ENCODE peak calls at places on chromosomes 11 and 22, in seven cellular contexts. I is heart right ventricle; O is effector memory CD4-positive, alpha-beta T cell; G is CD8-positive, alpha-beta memory T cell; K is neural progenitor cell; R is esophagus squamous epithelium; Q is GM12891. W is an unnamed sample.

GRCh38 chr11:63813563-63814382 is 517 bp downstream of the SPINDOC start:
- DNase-seq in I (peak), O (peak), G (peak), K (peak), R (no peak), Q (peak), W (no peak)

GRCh38 chr11:76793834-76794291 is 10.7 kb downstream of the TSKU start:
- DNase-seq in I (no peak), O (no peak), G (no peak), K (no peak), R (no peak), Q (no peak), W (no peak)

GRCh38 chr11:116193321-116194114 is 579.3 kb downstream of the BUD13 start:
- DNase-seq in I (peak), O (no peak), G (no peak), K (peak), R (no peak), Q (no peak), W (no peak)

GRCh38 chr11:266676-267439 is 11.3 kb upstream of the NLRP6 start:
- DNase-seq in I (no peak), O (no peak), G (peak), K (no peak), R (no peak), Q (no peak), W (no peak)

GRCh38 chr22:40220316-40221054 is 42.8 kb downstream of the TNRC6B start:
- DNase-seq in I (no peak), O (no peak), G (no peak), K (no peak), R (no peak), Q (no peak), W (no peak)

GRCh38 chr11:64925536-64926449 is 1.3 kb downstream of the PPP2R5B start:
- DNase-seq in I (no peak), O (no peak), G (no peak), K (peak), R (no peak), Q (no peak), W (no peak)

GRCh38 chr11:28760676-28761390 is 652.6 kb downstream of the METTL15 start:
- DNase-seq in I (no peak), O (no peak), G (no peak), K (no peak), R (no peak), Q (no peak), W (no peak)

GRCh38 chr11:128931661-128932060 is 11.0 kb downstream of the TP53AIP1 start:
- DNase-seq in I (no peak), O (no peak), G (no peak), K (no peak), R (no peak), Q (no peak), W (no peak)

GRCh38 chr11:86737752-86738151 is 62.6 kb upstream of the PRSS23 start:
- DNase-seq in I (no peak), O (no peak), G (no peak), K (no peak), R (no peak), Q (no peak), W (no peak)

GRCh38 chr22:36658900-36659299 is 44.7 kb downstream of the CACNG2 start:
- DNase-seq in I (no peak), O (no peak), G (no peak), K (no peak), R (no peak), Q (no peak), W (no peak)

GRCh38 chr11:62882428-62882742 is 1.7 kb downstream of the SLC3A2 start:
- DNase-seq in I (no peak), O (no peak), G (no peak), K (no peak), R (no peak), Q (no peak), W (no peak)

GRCh38 chr11:93738647-93739081 is 2.6 kb downstream of the TAF1D start:
- DNase-seq in I (no peak), O (no peak), G (no peak), K (peak), R (no peak), Q (no peak), W (no peak)

GRCh38 chr22:33682927-33683326 is 237.3 kb downstream of the LARGE1 start:
- DNase-seq in I (no peak), O (no peak), G (no peak), K (no peak), R (no peak), Q (no peak), W (no peak)